ENCODE peak calls at places on chromosome 7, in five cellular contexts. One of them, this sample, is unnamed.

GRCh38 chr7:106542550-106543220 is 118.3 kb downstream of the CCDC71L start:
- DNase-seq in right lobe of liver: no peak
- DNase-seq in brain pericyte: no peak
- DNase-seq in T-helper 9 cell: peak
- DNase-seq in suprapubic skin: no peak
- DNase-seq in this sample: peak

GRCh38 chr7:123665157-123665556 is 9.5 kb downstream of the LMOD2 start:
- DNase-seq in suprapubic skin: no peak
- DNase-seq in brain pericyte: no peak
- DNase-seq in right lobe of liver: no peak
- DNase-seq in T-helper 9 cell: no peak
- DNase-seq in this sample: no peak

GRCh38 chr7:8714791-8715190 is 281.4 kb downstream of the NXPH1 start:
- DNase-seq in T-helper 9 cell: no peak
- DNase-seq in suprapubic skin: no peak
- DNase-seq in brain pericyte: no peak
- DNase-seq in right lobe of liver: no peak
- DNase-seq in this sample: no peak

GRCh38 chr7:105829681-105830322 is 46.6 kb downstream of the ATXN7L1 start:
- DNase-seq in right lobe of liver: no peak
- DNase-seq in suprapubic skin: no peak
- DNase-seq in brain pericyte: peak
- DNase-seq in T-helper 9 cell: no peak
- DNase-seq in this sample: no peak

GRCh38 chr7:95478139-95479037 is 7.4 kb upstream of the ASB4 start:
- DNase-seq in brain pericyte: no peak
- DNase-seq in right lobe of liver: no peak
- DNase-seq in suprapubic skin: no peak
- DNase-seq in T-helper 9 cell: no peak
- DNase-seq in this sample: no peak

GRCh38 chr7:2041496-2042367 is 191.0 kb downstream of the MAD1L1 start:
- DNase-seq in T-helper 9 cell: no peak
- DNase-seq in brain pericyte: no peak
- DNase-seq in right lobe of liver: no peak
- DNase-seq in suprapubic skin: peak
- DNase-seq in this sample: no peak

GRCh38 chr7:139246905-139247304 is 15.9 kb downstream of the UBN2 start:
- DNase-seq in T-helper 9 cell: no peak
- DNase-seq in brain pericyte: no peak
- DNase-seq in right lobe of liver: no peak
- DNase-seq in suprapubic skin: no peak
- DNase-seq in this sample: no peak

GRCh38 chr7:50783801-50784507 is 1.3 kb upstream of the GRB10 start:
- DNase-seq in right lobe of liver: no peak
- DNase-seq in T-helper 9 cell: no peak
- DNase-seq in brain pericyte: no peak
- DNase-seq in suprapubic skin: no peak
- DNase-seq in this sample: no peak

GRCh38 chr7:22663319-22663718 is 63.7 kb upstream of the IL6 start:
- DNase-seq in T-helper 9 cell: no peak
- DNase-seq in brain pericyte: no peak
- DNase-seq in suprapubic skin: no peak
- DNase-seq in right lobe of liver: no peak
- DNase-seq in this sample: no peak

GRCh38 chr7:49783446-49783845 is 10.0 kb downstream of the VWC2 start:
- DNase-seq in brain pericyte: no peak
- DNase-seq in suprapubic skin: no peak
- DNase-seq in right lobe of liver: no peak
- DNase-seq in T-helper 9 cell: no peak
- DNase-seq in this sample: no peak

GRCh38 chr7:40899651-40900507 is 765.1 kb downstream of the SUGCT start:
- DNase-seq in suprapubic skin: no peak
- DNase-seq in T-helper 9 cell: no peak
- DNase-seq in brain pericyte: no peak
- DNase-seq in right lobe of liver: no peak
- DNase-seq in this sample: no peak

GRCh38 chr7:29940199-29940598 is 49.4 kb downstream of the SCRN1 start:
- DNase-seq in T-helper 9 cell: no peak
- DNase-seq in right lobe of liver: no peak
- DNase-seq in suprapubic skin: no peak
- DNase-seq in brain pericyte: no peak
- DNase-seq in this sample: no peak

GRCh38 chr7:137337902-137338301 is 5.6 kb downstream of the PTN start:
- DNase-seq in right lobe of liver: no peak
- DNase-seq in brain pericyte: no peak
- DNase-seq in suprapubic skin: no peak
- DNase-seq in T-helper 9 cell: no peak
- DNase-seq in this sample: no peak

GRCh38 chr7:89500082-89500481 is 654.2 kb upstream of the STEAP1 start:
- DNase-seq in brain pericyte: no peak
- DNase-seq in right lobe of liver: no peak
- DNase-seq in suprapubic skin: no peak
- DNase-seq in T-helper 9 cell: no peak
- DNase-seq in this sample: no peak

GRCh38 chr7:43650457-43651052 is 67.6 kb downstream of the STK17A start:
- DNase-seq in right lobe of liver: no peak
- DNase-seq in T-helper 9 cell: no peak
- DNase-seq in brain pericyte: no peak
- DNase-seq in suprapubic skin: no peak
- DNase-seq in this sample: peak

GRCh38 chr7:73827568-73828106 is 3.2 kb upstream of the CLDN4 start:
- DNase-seq in T-helper 9 cell: no peak
- DNase-seq in suprapubic skin: no peak
- DNase-seq in brain pericyte: no peak
- DNase-seq in right lobe of liver: no peak
- DNase-seq in this sample: no peak

GRCh38 chr7:29084832-29085231 is 61.5 kb downstream of the CPVL start:
- DNase-seq in right lobe of liver: no peak
- DNase-seq in T-helper 9 cell: no peak
- DNase-seq in brain pericyte: no peak
- DNase-seq in suprapubic skin: no peak
- DNase-seq in this sample: no peak

GRCh38 chr7:106493041-106493731 is 167.8 kb downstream of the CCDC71L start:
- DNase-seq in suprapubic skin: no peak
- DNase-seq in right lobe of liver: peak
- DNase-seq in brain pericyte: no peak
- DNase-seq in T-helper 9 cell: no peak
- DNase-seq in this sample: no peak

GRCh38 chr7:117689421-117689820 is 183.8 kb downstream of the CTTNBP2 start:
- DNase-seq in T-helper 9 cell: no peak
- DNase-seq in right lobe of liver: no peak
- DNase-seq in brain pericyte: no peak
- DNase-seq in suprapubic skin: no peak
- DNase-seq in this sample: no peak

GRCh38 chr7:137987968-137988367 is 13.9 kb downstream of the CREB3L2 start:
- DNase-seq in right lobe of liver: no peak
- DNase-seq in T-helper 9 cell: no peak
- DNase-seq in brain pericyte: no peak
- DNase-seq in suprapubic skin: no peak
- DNase-seq in this sample: no peak

GRCh38 chr7:150829426-150829825 is 22.9 kb upstream of the AOC1 start:
- DNase-seq in brain pericyte: no peak
- DNase-seq in right lobe of liver: no peak
- DNase-seq in suprapubic skin: no peak
- DNase-seq in T-helper 9 cell: no peak
- DNase-seq in this sample: no peak

GRCh38 chr7:92797284-92797683 is 39.1 kb downstream of the CDK6 start:
- DNase-seq in suprapubic skin: no peak
- DNase-seq in brain pericyte: no peak
- DNase-seq in T-helper 9 cell: no peak
- DNase-seq in right lobe of liver: no peak
- DNase-seq in this sample: no peak

GRCh38 chr7:128056901-128057300 is 25.7 kb upstream of the LRRC4 start:
- DNase-seq in T-helper 9 cell: no peak
- DNase-seq in right lobe of liver: no peak
- DNase-seq in brain pericyte: no peak
- DNase-seq in suprapubic skin: no peak
- DNase-seq in this sample: peak

This sample was measured in GM04504.